ENCODE peak calls at places on chromosomes 6 and 20, in eight cellular contexts. W is ascending aorta, U is right atrium auricular region, L is ovary, R is colonic mucosa, Z is tibial artery, P is heart left ventricle, K is lung. E is an unnamed sample. For H3K4me1, the result is how much of the 10 kb centered on the place peaks cover.

GRCh38 chr6:108944707-108945685 is 96.8 kb downstream of the ARMC2 start:
- DNase-seq in W (no peak), U (peak), L (peak), R (no peak), Z (peak), P (peak), K (no peak), E (peak)

GRCh38 chr6:129766959-129767728 is 57.2 kb upstream of the ARHGAP18 start:
- DNase-seq in W (no peak), U (no peak), L (peak), R (no peak), Z (no peak), P (no peak), K (no peak), E (peak)

GRCh38 chr6:115969207-115969929 is 91.3 kb downstream of the FRK start:
- DNase-seq in W (no peak), U (no peak), L (no peak), R (no peak), Z (no peak), P (peak), K (no peak), E (no peak)

GRCh38 chr20:21808863-21809664 is 103.6 kb downstream of the PAX1 start:
- DNase-seq in W (no peak), U (no peak), L (peak), R (peak), Z (no peak), P (peak), K (no peak), E (peak)

GRCh38 chr20:18092890-18093289 is 35.2 kb upstream of the OVOL2 start:
- DNase-seq in W (no peak), U (no peak), L (no peak), R (no peak), Z (no peak), P (no peak), K (no peak), E (no peak)

GRCh38 chr6:148830614-148831013 is 83.8 kb downstream of the UST start:
- DNase-seq in W (no peak), U (no peak), L (no peak), R (no peak), Z (no peak), P (no peak), K (no peak), E (no peak)

GRCh38 chr6:148794797-148795196 is 48.0 kb downstream of the UST start:
- DNase-seq in W (no peak), U (no peak), L (no peak), R (no peak), Z (no peak), P (no peak), K (no peak), E (peak)

GRCh38 chr6:79536615-79536968 is 638 bp downstream of the LCA5 start:
- DNase-seq in W (no peak), U (peak), L (peak), R (peak), Z (peak), P (peak), K (peak), E (no peak)

GRCh38 chr20:17972121-17972520 is 3.3 kb downstream of the MGME1 start:
- DNase-seq in W (no peak), U (no peak), L (no peak), R (no peak), Z (no peak), P (no peak), K (no peak), E (no peak)

GRCh38 chr20:1225263-1225728 is 548 bp upstream of the RAD21L1 start:
- DNase-seq in W (no peak), U (no peak), L (no peak), R (no peak), Z (no peak), P (no peak), K (no peak), E (no peak)

GRCh38 chr20:31496761-31497295 is 17.4 kb upstream of the HM13 start:
- DNase-seq in W (no peak), U (peak), L (peak), R (no peak), Z (peak), P (peak), K (no peak), E (no peak)

GRCh38 chr6:53412751-53413150 is 64.0 kb upstream of the ELOVL5 start:
- DNase-seq in W (no peak), U (no peak), L (no peak), R (no peak), Z (no peak), P (no peak), K (no peak), E (no peak)

GRCh38 chr6:70289299-70289698 is 13.6 kb downstream of the COL9A1 start:
- DNase-seq in W (no peak), U (no peak), L (no peak), R (no peak), Z (no peak), P (no peak), K (no peak), E (peak)

DNA sequence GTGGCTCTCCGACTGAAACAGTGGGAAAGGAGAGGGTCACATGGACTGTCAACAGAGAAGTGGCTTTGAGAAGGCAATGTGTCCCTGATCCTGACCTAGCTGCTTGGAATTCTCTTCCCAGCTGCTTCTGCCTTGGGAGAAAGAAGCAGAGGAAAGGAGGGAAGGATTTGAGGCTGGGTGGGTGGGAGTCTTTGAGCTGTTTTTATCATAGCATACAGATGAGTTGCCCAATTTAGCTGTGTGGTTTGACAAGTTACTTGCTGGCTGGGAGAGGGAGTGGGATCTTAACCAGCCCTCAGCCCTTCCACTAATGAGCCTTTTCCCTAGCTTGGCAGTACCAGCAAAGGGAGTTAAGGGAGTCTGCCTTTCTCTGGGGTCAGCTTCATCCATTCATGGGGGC is 51.1 kb upstream of the MYL9 start:
- DNase-seq in W (no peak), U (no peak), L (no peak), R (no peak), Z (no peak), P (no peak), K (no peak), E (no peak)
- H3K4me1 ChIP-seq in W (under half), U (half or more), L (under half), R (under half), Z (half or more), P (under half), K (under half), E (under half)

GRCh38 chr20:32585011-32585518 is at the start of gene NOL4L:
- DNase-seq in W (no peak), U (no peak), L (peak), R (no peak), Z (no peak), P (no peak), K (no peak), E (peak)
- H3K4me1 ChIP-seq in W (under half), U (under half), L (under half), R (under half), Z (under half), P (under half), K (under half), E (under half)

GRCh38 chr6:43853066-43853650 is 83.1 kb downstream of the VEGFA start:
- DNase-seq in W (no peak), U (no peak), L (no peak), R (no peak), Z (no peak), P (no peak), K (peak), E (no peak)
- H3K4me1 ChIP-seq in W (under half), U (under half), L (under half), R (under half), Z (under half), P (under half), K (under half), E (under half)

GRCh38 chr6:111563581-111563980 is 42.1 kb downstream of the TRAF3IP2 start:
- DNase-seq in W (no peak), U (no peak), L (no peak), R (no peak), Z (no peak), P (no peak), K (no peak), E (no peak)
- H3K4me1 ChIP-seq in W (under half), U (half or more), L (under half), R (under half), Z (half or more), P (under half), K (under half), E (under half)

DNA sequence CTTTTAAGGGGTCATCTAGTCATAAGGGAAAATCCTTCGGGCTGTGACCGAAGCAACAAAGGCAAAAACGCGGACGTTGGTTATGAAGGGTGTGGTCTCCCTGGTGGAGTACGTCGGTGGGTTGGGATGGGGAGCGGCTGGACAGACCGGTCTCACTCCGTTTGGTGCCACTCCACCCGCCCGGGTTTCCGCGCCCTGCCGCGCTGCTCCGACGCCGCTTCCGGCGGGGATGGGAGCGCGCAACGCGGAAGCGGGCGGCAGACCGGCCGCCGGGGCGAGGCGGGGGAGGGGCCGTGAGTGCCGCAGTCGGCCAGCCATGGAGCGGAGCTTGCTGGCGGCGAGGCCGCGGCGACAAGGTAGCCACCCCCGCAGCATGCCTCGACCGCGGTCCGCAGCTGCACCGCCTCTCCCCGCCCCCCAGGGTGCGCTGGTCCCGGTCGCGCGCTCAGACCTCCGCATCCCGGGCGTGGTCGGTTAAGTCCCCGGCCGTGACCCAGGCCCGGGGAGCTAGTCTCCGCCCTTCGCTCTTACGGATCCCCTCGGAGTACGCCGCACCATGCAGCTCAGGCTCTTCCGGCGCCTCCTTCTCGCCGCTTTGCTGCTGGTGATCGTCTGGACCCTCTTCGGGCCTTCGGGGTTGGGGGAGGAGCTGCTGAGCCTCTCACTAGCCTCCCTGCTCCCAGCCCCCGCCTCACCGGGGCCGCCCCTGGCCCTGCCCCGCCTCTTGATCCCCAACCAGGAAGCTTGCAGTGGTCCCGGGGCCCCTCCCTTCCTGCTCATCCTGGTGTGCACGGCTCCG is at the start of gene B3GALT4:
- DNase-seq in W (no peak), U (peak), L (peak), R (peak), Z (peak), P (peak), K (peak), E (peak)
- H3K4me1 ChIP-seq in W (under half), U (half or more), L (under half), R (under half), Z (under half), P (half or more), K (under half), E (under half)

DNA sequence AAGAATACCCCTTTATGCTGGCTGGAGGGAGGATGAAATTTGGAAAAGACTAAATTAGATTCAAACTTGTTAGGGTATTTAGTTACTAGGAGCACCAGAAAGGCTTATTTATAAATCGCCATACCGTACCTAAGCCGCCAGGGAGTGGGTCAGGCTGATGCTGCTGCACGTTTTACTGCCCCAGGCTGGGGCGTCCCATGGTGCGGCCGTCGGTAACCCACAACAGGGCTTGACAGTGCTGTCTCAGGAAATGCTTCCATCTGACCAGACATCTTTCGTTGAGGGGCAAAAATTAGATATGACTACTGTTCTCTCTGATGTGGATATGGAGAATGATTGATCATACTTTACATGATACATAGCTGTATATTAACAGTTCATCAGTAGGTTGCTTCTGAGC is 52.9 kb downstream of the ARID1B start:
- DNase-seq in W (no peak), U (no peak), L (no peak), R (no peak), Z (no peak), P (no peak), K (no peak), E (no peak)
- H3K4me1 ChIP-seq in W (under half), U (half or more), L (under half), R (under half), Z (under half), P (under half), K (under half), E (under half)

GRCh38 chr6:42136508-42137191 is 5.8 kb downstream of the C6orf132 start:
- DNase-seq in W (no peak), U (no peak), L (no peak), R (peak), Z (no peak), P (no peak), K (no peak), E (peak)

GRCh38 chr6:42138630-42139619 is 3.5 kb downstream of the C6orf132 start:
- DNase-seq in W (no peak), U (no peak), L (no peak), R (peak), Z (no peak), P (no peak), K (no peak), E (no peak)

GRCh38 chr6:42137192-42137753 is 5.1 kb downstream of the C6orf132 start:
- DNase-seq in W (no peak), U (no peak), L (no peak), R (peak), Z (no peak), P (no peak), K (no peak), E (peak)

GRCh38 chr6:42140051-42140450 is 2.4 kb downstream of the C6orf132 start:
- DNase-seq in W (no peak), U (no peak), L (no peak), R (peak), Z (no peak), P (no peak), K (no peak), E (peak)

DNA sequence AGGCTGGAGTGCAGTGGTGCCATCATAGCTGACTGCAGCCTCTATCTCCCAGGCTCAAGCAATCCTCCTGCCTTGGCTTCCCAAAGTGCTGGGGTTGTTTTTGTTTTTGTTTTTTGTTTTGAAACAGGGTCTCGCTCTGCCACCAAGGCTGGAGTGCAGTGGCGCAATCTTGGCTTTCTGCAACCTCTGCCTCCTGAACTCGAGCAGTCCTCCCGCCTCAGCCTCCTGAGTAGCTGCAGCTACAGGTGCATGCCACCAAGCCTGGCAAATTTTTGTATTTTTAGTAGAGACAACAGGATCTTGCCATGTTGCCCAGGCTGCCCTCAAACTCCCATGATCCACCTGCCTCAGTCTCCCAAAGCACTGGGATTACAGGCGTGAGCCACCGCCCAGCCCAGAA is 4.2 kb downstream of the C6orf132 start:
- DNase-seq in W (no peak), U (no peak), L (no peak), R (no peak), Z (no peak), P (no peak), K (no peak), E (no peak)
- H3K4me1 ChIP-seq in W (under half), U (under half), L (under half), R (under half), Z (under half), P (under half), K (under half), E (under half)

GRCh38 chr6:34957184-34957904 is 68.3 kb downstream of the ANKS1A start:
- DNase-seq in W (no peak), U (no peak), L (no peak), R (no peak), Z (no peak), P (no peak), K (no peak), E (no peak)
- H3K4me1 ChIP-seq in W (under half), U (half or more), L (under half), R (under half), Z (under half), P (under half), K (under half), E (under half)

GRCh38 chr20:36154696-36155628 is at the start of gene EPB41L1:
- DNase-seq in W (no peak), U (no peak), L (peak), R (no peak), Z (peak), P (peak), K (no peak), E (peak)

GRCh38 chr20:36153754-36154695 is 515 bp upstream of the EPB41L1 start:
- DNase-seq in W (peak), U (peak), L (peak), R (peak), Z (peak), P (peak), K (peak), E (peak)

GRCh38 chr20:36150847-36151539 is 3.5 kb upstream of the EPB41L1 start:
- DNase-seq in W (no peak), U (no peak), L (no peak), R (no peak), Z (no peak), P (no peak), K (no peak), E (no peak)

GRCh38 chr20:36152266-36152665 is 2.3 kb upstream of the EPB41L1 start:
- DNase-seq in W (no peak), U (no peak), L (no peak), R (no peak), Z (no peak), P (peak), K (no peak), E (peak)

DNA sequence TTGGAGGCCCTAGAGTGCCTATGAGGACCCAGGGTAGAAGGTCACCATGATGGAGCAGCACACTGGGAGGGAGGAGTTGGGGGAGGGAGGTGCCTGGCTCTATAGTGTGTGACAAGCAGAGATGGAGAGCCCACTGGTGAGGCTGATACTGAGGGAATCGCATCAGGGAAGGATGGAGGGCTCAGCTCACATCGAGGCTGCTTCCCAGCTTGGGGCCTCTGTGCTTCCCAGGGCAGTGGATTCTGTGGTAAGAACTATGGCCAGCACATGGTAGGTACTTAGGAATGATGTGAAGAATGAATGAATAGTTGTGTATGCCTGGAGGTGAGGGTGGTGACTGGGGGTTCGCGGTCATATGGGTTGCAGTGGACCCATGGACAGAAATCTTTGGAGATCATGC is 1.3 kb upstream of the EPB41L1 start:
- DNase-seq in W (no peak), U (no peak), L (no peak), R (no peak), Z (no peak), P (no peak), K (no peak), E (peak)
- H3K4me1 ChIP-seq in W (under half), U (half or more), L (under half), R (under half), Z (under half), P (under half), K (under half), E (under half)

GRCh38 chr20:62022575-62023139 is 43.0 kb downstream of the TAF4 start:
- DNase-seq in W (no peak), U (no peak), L (no peak), R (no peak), Z (no peak), P (no peak), K (no peak), E (peak)
- H3K4me1 ChIP-seq in W (under half), U (half or more), L (under half), R (under half), Z (under half), P (under half), K (under half), E (under half)

E was measured in osteoblast.